ENCODE peak calls at places on chromosomes 5 and 9, in seven cellular contexts. Y, L, U, O, J, I and E are unnamed samples. For H3K4me1, the result is how much of the 10 kb centered on the place peaks cover.

GRCh38 chr5:169695919-169696490 is 58.9 kb downstream of the DOCK2 start:
- DNase-seq in L (peak), I (no peak), O (no peak), U (no peak), J (peak), Y (no peak), E (peak)

GRCh38 chr5:100667021-100667671 is 132.0 kb downstream of the FAM174A start:
- DNase-seq in O (no peak), U (no peak), J (peak), Y (no peak), L (no peak), I (no peak), E (peak)

GRCh38 chr5:73596705-73597328 is 29.2 kb upstream of the ARHGEF28 start:
- DNase-seq in U (peak), J (peak), L (peak), O (no peak), I (peak), Y (no peak), E (peak)

GRCh38 chr9:38432922-38433510 is 8.8 kb upstream of the IGFBPL1 start:
- DNase-seq in U (peak), O (no peak), J (peak), Y (no peak), I (peak), L (peak), E (peak)

GRCh38 chr9:91680998-91681397 is 257.4 kb upstream of the NFIL3 start:
- DNase-seq in I (no peak), U (no peak), J (no peak), O (no peak), L (no peak), Y (no peak), E (no peak)

GRCh38 chr5:68548959-68549676 is 333.6 kb downstream of the PIK3R1 start:
- DNase-seq in U (no peak), L (peak), O (no peak), J (peak), Y (no peak), I (no peak), E (peak)

GRCh38 chr9:108180511-108180910 is 675.3 kb downstream of the ACTL7B start:
- DNase-seq in I (no peak), O (no peak), U (no peak), L (no peak), J (no peak), Y (no peak), E (no peak)

GRCh38 chr9:109182940-109183798 is 16.1 kb upstream of the FRRS1L start:
- DNase-seq in J (peak), Y (no peak), I (peak), O (peak), U (peak), L (peak), E (peak)

GRCh38 chr5:64207978-64208377 is 42.3 kb downstream of the RNF180 start:
- DNase-seq in I (no peak), Y (no peak), L (peak), O (no peak), U (peak), J (peak), E (peak)

DNA sequence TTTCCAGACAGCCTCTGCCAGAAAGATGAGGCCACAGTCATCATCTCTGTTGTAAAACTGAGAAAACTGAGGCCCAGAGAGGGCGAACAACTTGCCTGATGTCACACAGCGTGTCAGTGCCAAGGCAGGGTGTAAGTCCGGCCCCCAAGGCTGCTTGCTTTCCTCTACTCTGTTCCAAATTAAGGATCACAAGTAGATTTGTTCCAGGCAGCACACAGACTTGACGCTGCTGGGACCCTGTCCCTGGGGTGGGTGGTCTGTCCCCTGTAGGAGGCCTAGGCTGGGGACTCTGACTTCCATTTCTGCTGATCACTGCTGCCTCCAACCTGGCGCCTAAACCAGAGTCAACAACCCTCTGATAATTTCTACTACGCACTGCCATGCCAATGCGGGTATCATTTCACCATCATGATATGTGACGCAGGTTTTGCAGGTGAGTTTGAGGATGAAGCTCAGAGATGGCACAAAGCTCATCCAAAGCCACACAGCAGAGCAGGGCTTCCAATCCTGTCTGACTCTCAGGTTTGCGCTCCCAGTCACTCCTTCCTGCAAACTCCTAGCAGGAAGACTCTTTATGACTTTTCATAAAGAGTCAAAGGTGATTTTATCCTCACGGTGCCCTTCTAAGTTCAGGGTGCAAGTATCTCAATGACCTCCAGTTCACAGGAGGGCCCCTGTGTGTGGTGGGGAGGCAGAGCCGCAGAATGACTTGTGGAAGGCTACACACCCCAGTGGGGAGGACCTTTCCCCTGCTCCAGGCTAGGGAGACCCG is 13.6 kb upstream of the RALGDS start:
- DNase-seq in I (no peak), Y (no peak), J (peak), L (no peak), O (no peak), U (no peak), E (no peak)
- H3K4me1 ChIP-seq in I (under half), Y (under half), J (under half), L (half or more), O (under half), U (under half), E (under half)

GRCh38 chr5:131619102-131619501 is 15.9 kb downstream of the RAPGEF6 start:
- DNase-seq in I (no peak), U (no peak), J (no peak), L (no peak), O (no peak), Y (no peak), E (no peak)
- H3K4me2 ChIP-seq in I (no peak), U (no peak), J (no peak), L (no peak), O (no peak), Y (no peak), E (no peak)

GRCh38 chr9:129481424-129481823 is 139.5 kb downstream of the C9orf50 start:
- DNase-seq in J (no peak), O (no peak), L (no peak), I (no peak), U (no peak), Y (no peak), E (no peak)

GRCh38 chr9:129481824-129482511 is 138.9 kb downstream of the C9orf50 start:
- DNase-seq in I (peak), L (peak), Y (no peak), J (no peak), O (no peak), U (no peak), E (no peak)

GRCh38 chr9:129479217-129480011 is 141.5 kb downstream of the C9orf50 start:
- DNase-seq in O (no peak), U (no peak), L (no peak), Y (no peak), J (no peak), I (no peak), E (no peak)

GRCh38 chr9:129480705-129481104 is 140.2 kb downstream of the C9orf50 start:
- DNase-seq in U (no peak), L (no peak), I (no peak), J (no peak), O (no peak), Y (no peak), E (no peak)

GRCh38 chr9:129480227-129480626 is 140.7 kb downstream of the C9orf50 start:
- DNase-seq in I (peak), U (no peak), Y (no peak), O (no peak), J (no peak), L (peak), E (no peak)
- H3K4me1 ChIP-seq in I (under half), U (under half), Y (under half), O (under half), J (under half), L (half or more), E (under half)

DNA sequence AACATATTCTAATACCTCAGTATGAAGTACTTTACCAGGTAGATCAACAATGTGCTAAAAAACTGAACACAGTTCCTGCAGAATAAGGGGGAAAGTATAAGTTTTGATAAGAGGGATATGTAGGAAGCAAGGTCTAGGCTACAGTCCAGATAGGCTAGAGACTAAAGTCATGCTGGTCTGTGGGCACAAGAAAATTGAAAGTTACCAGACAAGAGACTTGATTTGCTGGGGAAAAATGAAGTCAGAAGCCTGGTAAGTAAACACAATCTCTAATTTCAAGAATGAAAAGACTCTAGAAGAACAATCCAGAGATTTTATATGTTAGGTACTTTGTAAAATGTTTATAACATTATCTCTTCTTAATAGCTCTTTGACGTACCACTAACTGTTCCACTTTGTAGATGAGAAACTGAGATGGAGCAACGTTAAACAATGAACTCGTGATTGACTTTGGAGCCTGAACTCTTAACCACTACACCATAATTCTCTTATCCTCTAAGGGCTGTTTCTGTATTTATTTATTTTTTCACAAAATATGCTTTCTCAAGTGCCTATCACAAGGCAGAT is 19.5 kb downstream of the ADAMTS6 start:
- DNase-seq in L (no peak), J (no peak), O (no peak), I (no peak), Y (no peak), U (no peak), E (no peak)
- H3K4me2 ChIP-seq in L (no peak), J (no peak), O (no peak), I (no peak), Y (no peak), U (no peak), E (no peak)

DNA sequence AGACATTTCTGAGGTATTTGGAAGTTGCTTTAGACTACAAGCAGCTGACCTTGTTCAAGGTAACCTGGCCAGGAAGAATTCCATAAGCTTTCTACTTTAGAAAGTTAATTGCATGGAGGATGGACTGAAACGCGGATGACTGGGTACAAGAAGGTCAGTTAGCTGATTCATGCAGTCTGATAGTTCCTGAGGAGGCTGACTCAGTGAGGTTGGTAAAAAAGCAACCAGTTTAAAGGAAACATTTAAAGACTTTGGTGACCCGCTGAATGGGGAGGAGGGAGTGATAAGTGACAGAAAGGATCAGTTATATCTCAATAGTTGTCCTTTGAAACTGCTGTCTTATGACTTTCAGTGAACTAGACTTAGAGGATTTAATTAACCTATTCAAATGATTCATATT is 670.2 kb upstream of the CDH9 start:
- DNase-seq in J (peak), U (no peak), O (no peak), I (peak), L (peak), Y (no peak), E (peak)
- H3K4me1 ChIP-seq in J (under half), U (under half), O (under half), I (under half), L (under half), Y (under half), E (under half)